ENCODE peak calls at places on chromosome 14, in eight cellular contexts. U is mammary epithelial cell; D is GM04504; Y is NCI-H1694 treated with DMSO at 0.1 percent for 48 hours; F is body of pancreas; K is naive thymus-derived CD8-positive, alpha-beta T cell; R is cortex of kidney; M is activated T-helper 1 cell treated with anti-CD3 and anti-CD28 coated beads, Interleukin-12 subunit alpha, Interleukin-12 subunit beta, Interleukin-2, Interleukin-4 antibody, amounts not matched to agents 30 ng/mL and 10 ng/mL and 1 ng/mL, durations not matched to agents 14 hours and 24 hours and 36 hours. Q is an unnamed sample.
A peak's percentile ranks its signal among the peaks of the same experiment; 100 is the strongest.

GRCh38 chr14:100490252-100490651 is 97.0 kb downstream of the BEGAIN start:
- DNase-seq in U (no peak), D (no peak), Y (no peak), F (no peak), K (no peak), R (no peak), M (no peak), Q (no peak)

GRCh38 chr14:74630881-74631690 is 19.0 kb upstream of the LTBP2 start:
- DNase-seq in U (no peak), D (no peak), Y (no peak), F (no peak), K (no peak), R (no peak), M (no peak), Q (no peak)

GRCh38 chr14:90758959-90759358 is 57.3 kb downstream of the TTC7B start:
- DNase-seq in U (no peak), D (no peak), Y (no peak), F (peak; percentile 30), K (no peak), R (no peak), M (no peak), Q (no peak)

GRCh38 chr14:37602605-37603453 is 7.4 kb downstream of the TTC6 start:
- DNase-seq in U (no peak), D (no peak), Y (no peak), F (no peak), K (no peak), R (no peak), M (no peak), Q (no peak)

GRCh38 chr14:24100982-24101494 is 6.9 kb downstream of the PCK2 start:
- DNase-seq in U (no peak), D (no peak), Y (no peak), F (no peak), K (no peak), R (no peak), M (no peak), Q (no peak)

GRCh38 chr14:20485900-20486299 is 16.7 kb downstream of the PNP start:
- DNase-seq in U (no peak), D (no peak), Y (no peak), F (no peak), K (no peak), R (no peak), M (no peak), Q (no peak)

GRCh38 chr14:90783344-90783743 is 32.9 kb downstream of the TTC7B start:
- DNase-seq in U (no peak), D (no peak), Y (no peak), F (no peak), K (no peak), R (no peak), M (no peak), Q (no peak)

GRCh38 chr14:94382684-94383663 is 5.4 kb downstream of the SERPINA1 start:
- DNase-seq in U (no peak), D (no peak), Y (no peak), F (no peak), K (no peak), R (no peak), M (no peak), Q (no peak)

GRCh38 chr14:89041245-89041585 is 216.8 kb downstream of the TTC8 start:
- DNase-seq in U (peak; percentile 59), D (no peak), Y (peak; percentile 50), F (peak; percentile 74), K (no peak), R (no peak), M (no peak), Q (peak; percentile 24)

GRCh38 chr14:105023144-105023543 is 2.3 kb upstream of the CDCA4 start:
- DNase-seq in U (no peak), D (no peak), Y (no peak), F (no peak), K (no peak), R (no peak), M (no peak), Q (peak; percentile 70)

GRCh38 chr14:103711516-103712431 is 3.5 kb downstream of the XRCC3 start:
- DNase-seq in U (peak; percentile 86), D (no peak), Y (no peak), F (no peak), K (no peak), R (no peak), M (no peak), Q (peak; percentile 19)

GRCh38 chr14:73754911-73755360 is 40.8 kb upstream of the PNMA1 start:
- DNase-seq in U (no peak), D (peak; percentile 42), Y (no peak), F (no peak), K (no peak), R (no peak), M (no peak), Q (no peak)

GRCh38 chr14:89330236-89331002 is 86.6 kb downstream of the FOXN3 start:
- DNase-seq in U (no peak), D (peak; percentile 77), Y (no peak), F (no peak), K (no peak), R (no peak), M (no peak), Q (no peak)

GRCh38 chr14:68658029-68658509 is 134.8 kb downstream of the ZFP36L1 start:
- DNase-seq in U (no peak), D (no peak), Y (no peak), F (no peak), K (no peak), R (no peak), M (no peak), Q (no peak)

GRCh38 chr14:51318777-51319176 is 78.7 kb downstream of the TMX1 start:
- DNase-seq in U (no peak), D (no peak), Y (peak; percentile 73), F (no peak), K (no peak), R (no peak), M (no peak), Q (peak; percentile 18)

GRCh38 chr14:97456958-97457357 is 659.8 kb downstream of the VRK1 start:
- DNase-seq in U (no peak), D (no peak), Y (no peak), F (no peak), K (no peak), R (no peak), M (peak; percentile 61), Q (no peak)

GRCh38 chr14:103875010-103875409 is 27.6 kb upstream of the PPP1R13B start:
- DNase-seq in U (no peak), D (no peak), Y (no peak), F (no peak), K (no peak), R (no peak), M (no peak), Q (no peak)

GRCh38 chr14:58662759-58663158 is 25.0 kb downstream of the DACT1 start:
- DNase-seq in U (no peak), D (no peak), Y (no peak), F (no peak), K (no peak), R (no peak), M (no peak), Q (no peak)

GRCh38 chr14:92867246-92867925 is 55.6 kb upstream of the CHGA start:
- DNase-seq in U (no peak), D (no peak), Y (peak; percentile 100), F (no peak), K (no peak), R (no peak), M (no peak), Q (no peak)

GRCh38 chr14:92323031-92323915 is at the start of gene SLC24A4:
- DNase-seq in U (peak; percentile 45), D (no peak), Y (peak; percentile 51), F (no peak), K (no peak), R (no peak), M (no peak), Q (no peak)

GRCh38 chr14:54025661-54026060 is 69.0 kb upstream of the BMP4 start:
- DNase-seq in U (peak; percentile 41), D (no peak), Y (no peak), F (no peak), K (no peak), R (no peak), M (no peak), Q (peak; percentile 10)

GRCh38 chr14:64623576-64624165 is 73.9 kb downstream of the PPP1R36 start:
- DNase-seq in U (no peak), D (no peak), Y (no peak), F (no peak), K (no peak), R (no peak), M (no peak), Q (no peak)

GRCh38 chr14:23245282-23245681 is 7.5 kb downstream of the RNF212B start:
- DNase-seq in U (no peak), D (no peak), Y (no peak), F (no peak), K (no peak), R (no peak), M (no peak), Q (no peak)

GRCh38 chr14:59829941-59830734 is 40.4 kb downstream of the RTN1 start:
- DNase-seq in U (no peak), D (no peak), Y (no peak), F (no peak), K (no peak), R (no peak), M (no peak), Q (peak; percentile 18)

GRCh38 chr14:74525361-74525851 is 31.8 kb downstream of the ISCA2 start:
- DNase-seq in U (no peak), D (no peak), Y (no peak), F (no peak), K (no peak), R (no peak), M (no peak), Q (no peak)

GRCh38 chr14:33986804-33987203 is 35.9 kb upstream of the EGLN3 start:
- DNase-seq in U (peak; percentile 92), D (peak; percentile 29), Y (no peak), F (no peak), K (no peak), R (no peak), M (no peak), Q (peak; percentile 98)

GRCh38 chr14:49879683-49880204 is 13.1 kb upstream of the ARF6 start:
- DNase-seq in U (peak; percentile 63), D (no peak), Y (peak; percentile 71), F (peak; percentile 49), K (peak; percentile 34), R (no peak), M (peak; percentile 45), Q (peak; percentile 72)

GRCh38 chr14:89543420-89543790 is 126.4 kb upstream of the FOXN3 start:
- DNase-seq in U (no peak), D (no peak), Y (no peak), F (peak; percentile 61), K (no peak), R (no peak), M (no peak), Q (no peak)

GRCh38 chr14:76761198-76761848 is at the start of gene VASH1:
- DNase-seq in U (peak; percentile 60), D (peak; percentile 28), Y (peak; percentile 72), F (no peak), K (peak; percentile 29), R (no peak), M (peak; percentile 56), Q (peak; percentile 72)

GRCh38 chr14:38868415-38869290 is 234.4 kb downstream of the SEC23A start:
- DNase-seq in U (no peak), D (no peak), Y (no peak), F (no peak), K (no peak), R (no peak), M (no peak), Q (no peak)

GRCh38 chr14:74793506-74794155 is 30.5 kb downstream of the YLPM1 start:
- DNase-seq in U (no peak), D (no peak), Y (no peak), F (no peak), K (peak; percentile 30), R (no peak), M (no peak), Q (no peak)

GRCh38 chr14:29444805-29445204 is 482.8 kb downstream of the PRKD1 start:
- DNase-seq in U (no peak), D (no peak), Y (no peak), F (no peak), K (no peak), R (no peak), M (no peak), Q (no peak)

GRCh38 chr14:21275261-21275858 is 4.5 kb upstream of the RPGRIP1 start:
- DNase-seq in U (no peak), D (no peak), Y (peak; percentile 74), F (no peak), K (no peak), R (no peak), M (no peak), Q (no peak)

GRCh38 chr14:68935761-68936209 is 43.3 kb downstream of the ACTN1 start:
- DNase-seq in U (peak; percentile 42), D (no peak), Y (no peak), F (peak; percentile 77), K (no peak), R (no peak), M (no peak), Q (no peak)

Q was measured in NCI-H226.